ENCODE peak calls at places on chromosomes 2 and 18, in four cellular contexts. A is heart left ventricle; C is GM12865; V is effector memory CD4-positive, alpha-beta T cell. K is an unnamed sample.

GRCh38 chr2:156115338-156115737 is 217.2 kb downstream of the NR4A2 start:
- DNase-seq in A (no peak), C (no peak), V (no peak), K (no peak)

GRCh38 chr2:150357770-150358467 is 129.5 kb downstream of the RND3 start:
- DNase-seq in A (no peak), C (peak), V (no peak), K (no peak)

GRCh38 chr2:231456295-231457004 is 7.8 kb downstream of the NCL start:
- DNase-seq in A (no peak), C (no peak), V (no peak), K (no peak)

GRCh38 chr2:235492850-235493344 is 946 bp upstream of the AGAP1 start:
- DNase-seq in A (peak), C (no peak), V (no peak), K (no peak)

GRCh38 chr18:24518596-24518995 is 58.2 kb downstream of the HRH4 start:
- DNase-seq in A (no peak), C (no peak), V (no peak), K (no peak)

GRCh38 chr18:3663870-3664512 is 214.0 kb downstream of the TGIF1 start:
- DNase-seq in A (no peak), C (no peak), V (no peak), K (no peak)

GRCh38 chr2:214904634-214905033 is 95.2 kb upstream of the BARD1 start:
- DNase-seq in A (no peak), C (no peak), V (no peak), K (no peak)

GRCh38 chr2:11768940-11769339 is 22.5 kb downstream of the LPIN1 start:
- DNase-seq in A (no peak), C (no peak), V (no peak), K (no peak)

GRCh38 chr2:22355816-22356433 is 1029.1 kb upstream of the KLHL29 start:
- DNase-seq in A (peak), C (peak), V (no peak), K (peak)

GRCh38 chr2:172021074-172021931 is 21.6 kb downstream of the METAP1D start:
- DNase-seq in A (no peak), C (no peak), V (no peak), K (no peak)

GRCh38 chr2:173854141-173854540 is 111.0 kb downstream of the SP3 start:
- DNase-seq in A (no peak), C (no peak), V (no peak), K (no peak)

GRCh38 chr2:173855686-173856085 is 109.5 kb downstream of the SP3 start:
- DNase-seq in A (no peak), C (no peak), V (no peak), K (no peak)

GRCh38 chr2:173854840-173855239 is 110.3 kb downstream of the SP3 start:
- DNase-seq in A (peak), C (no peak), V (no peak), K (no peak)

GRCh38 chr2:173851256-173851655 is 113.9 kb downstream of the SP3 start:
- DNase-seq in A (peak), C (no peak), V (no peak), K (no peak)
- H3K4me3 ChIP-seq in A (no peak), C (no peak), V (no peak), K (no peak)

GRCh38 chr18:5895886-5896740 is 791 bp upstream of the TMEM200C start:
- DNase-seq in A (peak), C (peak), V (no peak), K (no peak)
- H3K4me3 ChIP-seq in A (peak), C (peak), V (no peak), K (peak)

DNA sequence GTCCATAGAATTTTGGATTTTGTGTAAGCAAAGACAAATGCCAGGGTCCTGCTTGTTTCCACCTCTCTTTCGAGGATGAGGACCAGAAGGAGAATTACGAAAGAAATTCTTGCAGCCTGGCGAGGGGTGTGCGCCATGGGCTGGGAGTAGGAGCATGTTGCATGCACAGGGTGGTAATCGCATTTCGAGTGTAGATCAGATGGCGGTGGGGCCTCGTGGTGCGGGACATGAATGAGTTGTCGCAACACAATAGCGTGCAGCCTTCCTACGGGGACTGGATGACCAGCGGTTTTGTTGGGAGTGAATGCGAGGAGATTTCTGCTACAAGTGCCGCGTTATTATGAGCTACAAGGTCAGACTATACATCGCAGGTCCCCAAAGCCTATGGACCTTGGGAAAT is 4.2 kb upstream of the EN1 start:
- DNase-seq in A (no peak), C (no peak), V (no peak), K (no peak)
- H3K4me3 ChIP-seq in A (no peak), C (no peak), V (no peak), K (no peak)

GRCh38 chr2:74922592-74923227 is 35.7 kb upstream of the POLE4 start:
- DNase-seq in A (no peak), C (no peak), V (no peak), K (no peak)
- H3K4me3 ChIP-seq in A (no peak), C (no peak), V (no peak), K (no peak)

GRCh38 chr2:162057426-162057825 is 16.6 kb downstream of the DPP4 start:
- DNase-seq in A (no peak), C (peak), V (no peak), K (no peak)
- H3K4me3 ChIP-seq in A (no peak), C (no peak), V (peak), K (no peak)

DNA sequence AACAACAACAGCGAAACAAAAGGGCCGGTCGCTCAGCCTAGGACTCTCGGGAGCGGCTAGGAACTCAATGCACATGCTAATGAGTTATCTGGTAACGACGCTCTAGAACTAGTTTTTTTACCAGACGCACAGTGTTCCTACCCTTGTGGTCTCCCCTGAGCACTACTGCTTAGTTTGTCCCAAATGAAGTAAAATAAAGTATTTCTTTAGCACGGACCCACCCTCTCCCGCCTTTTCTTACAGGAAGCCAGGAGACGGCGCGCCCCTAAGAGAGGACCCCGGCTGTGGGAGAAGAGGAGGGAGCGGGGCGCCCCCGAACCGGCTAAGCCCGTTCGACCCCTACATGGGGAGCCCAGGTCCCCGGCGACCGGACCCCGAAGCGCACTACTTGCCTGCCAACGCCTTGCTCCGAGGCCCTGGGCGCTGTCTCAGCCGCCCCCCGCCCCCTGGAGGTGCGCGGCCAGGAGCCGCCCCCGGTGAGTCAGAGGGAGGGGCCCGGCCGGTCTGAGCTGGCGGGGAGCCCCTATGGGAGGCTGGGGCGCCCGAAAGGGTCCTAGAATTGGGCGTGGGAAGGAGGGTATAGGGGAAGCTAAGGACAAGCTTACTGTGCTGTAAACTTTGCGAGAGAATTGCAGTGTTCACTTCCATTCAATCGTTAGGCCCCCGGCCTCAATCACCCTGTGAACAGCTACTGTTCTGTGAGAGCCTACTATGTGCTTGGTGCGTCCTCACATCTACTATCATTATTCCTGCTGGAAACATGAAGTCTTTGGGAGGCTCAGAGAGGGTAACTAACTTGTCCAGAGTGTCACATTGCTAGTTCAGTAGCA is 3.6 kb upstream of the CAPG start:
- DNase-seq in A (no peak), C (no peak), V (no peak), K (peak)
- H3K4me3 ChIP-seq in A (peak), C (no peak), V (no peak), K (peak)

GRCh38 chr18:22163432-22163831 is 6.0 kb upstream of the GATA6 start:
- DNase-seq in A (no peak), C (no peak), V (no peak), K (no peak)

GRCh38 chr18:22165603-22166069 is 3.8 kb upstream of the GATA6 start:
- DNase-seq in A (no peak), C (no peak), V (no peak), K (no peak)

GRCh38 chr18:22164337-22165048 is 4.9 kb upstream of the GATA6 start:
- DNase-seq in A (no peak), C (no peak), V (no peak), K (peak)

GRCh38 chr18:22166070-22166972 is 3.1 kb upstream of the GATA6 start:
- DNase-seq in A (peak), C (no peak), V (no peak), K (peak)

DNA sequence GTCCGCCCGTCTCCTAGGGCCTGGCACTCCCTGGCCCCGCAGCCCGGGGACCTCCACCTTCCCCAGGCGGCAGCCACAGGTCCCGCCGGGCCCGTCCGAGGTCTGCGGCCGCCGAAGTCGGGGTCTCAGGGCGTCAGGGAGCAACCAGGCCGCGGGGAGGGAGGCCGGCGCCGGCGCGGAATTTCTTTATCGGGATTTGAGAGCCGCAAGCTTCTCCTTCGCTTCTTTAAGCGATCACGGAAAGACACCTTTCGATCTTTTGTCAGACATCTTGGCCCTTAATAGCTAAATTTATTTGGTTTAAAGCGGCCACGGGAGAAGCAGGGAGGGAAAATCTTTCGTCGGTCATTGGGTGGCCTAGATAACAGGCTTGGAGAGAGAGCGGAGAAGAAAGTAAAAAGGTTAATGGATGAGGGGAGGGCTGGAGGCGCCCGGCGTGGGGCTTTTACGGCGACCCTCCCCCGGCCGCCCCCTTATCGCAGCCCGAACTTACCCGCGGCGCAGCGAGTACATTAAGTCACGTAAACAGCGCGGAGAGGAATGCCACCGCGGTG is 4.3 kb upstream of the GATA6 start:
- DNase-seq in A (peak), C (no peak), V (no peak), K (no peak)
- H3K4me3 ChIP-seq in A (peak), C (no peak), V (no peak), K (peak)

DNA sequence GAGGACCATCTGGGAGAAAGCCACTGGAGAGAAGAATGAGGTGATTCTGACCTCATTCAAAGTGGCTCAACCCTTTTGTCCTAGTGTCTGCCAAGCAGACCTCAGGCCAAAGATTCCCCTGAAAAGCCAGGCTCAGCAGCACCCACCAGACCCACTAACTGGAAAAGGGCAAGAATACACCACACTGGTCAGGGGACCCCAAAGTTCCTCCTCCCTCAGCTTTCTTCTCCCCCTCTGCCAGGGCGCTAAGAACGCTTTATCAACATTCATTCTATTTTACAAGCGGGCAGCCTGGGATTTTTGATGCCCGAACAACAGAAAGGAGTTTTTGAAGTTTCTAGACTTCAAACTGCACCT is 7.3 kb downstream of the PAX3 start:
- DNase-seq in A (no peak), C (no peak), V (no peak), K (no peak)
- H3K4me3 ChIP-seq in A (no peak), C (no peak), V (no peak), K (no peak)

GRCh38 chr2:201255468-201255867 is 4.9 kb upstream of the CASP8 start:
- DNase-seq in A (no peak), C (no peak), V (no peak), K (no peak)

GRCh38 chr2:201257381-201257940 is 2.9 kb upstream of the CASP8 start:
- DNase-seq in A (peak), C (peak), V (peak), K (peak)

GRCh38 chr2:201256001-201256544 is 4.3 kb upstream of the CASP8 start:
- DNase-seq in A (no peak), C (no peak), V (no peak), K (no peak)

GRCh38 chr2:201250741-201251140 is 9.6 kb upstream of the CASP8 start:
- DNase-seq in A (no peak), C (no peak), V (no peak), K (no peak)

GRCh38 chr2:201254331-201254730 is 6.0 kb upstream of the CASP8 start:
- DNase-seq in A (no peak), C (no peak), V (no peak), K (peak)
- H3K4me3 ChIP-seq in A (no peak), C (no peak), V (no peak), K (no peak)